ENCODE peak calls at places on chromosome 6, in seven cellular contexts. W is SK-N-SH; B is HS-27A; E is LHCN-M2; L is AG20443; N is effector CD4-positive, alpha-beta T cell; K is Karpas-422. A is an unnamed sample.

GRCh38 chr6:44494011-44494501 is 106.5 kb downstream of the CDC5L start:
- DNase-seq in W (no peak), B (peak), E (peak), L (peak), N (no peak), K (no peak), A (no peak)

GRCh38 chr6:148407372-148407771 is 64.7 kb downstream of the SASH1 start:
- DNase-seq in W (no peak), B (peak), E (peak), L (peak), N (no peak), K (no peak), A (no peak)

GRCh38 chr6:128672023-128672422 is 151.6 kb upstream of the PTPRK start:
- DNase-seq in W (peak), B (no peak), E (no peak), L (no peak), N (no peak), K (no peak), A (no peak)

GRCh38 chr6:18595774-18596528 is 208.8 kb downstream of the RNF144B start:
- DNase-seq in W (peak), B (peak), E (peak), L (peak), N (peak), K (peak), A (peak)

GRCh38 chr6:158766621-158767435 is 52.3 kb downstream of the EZR start:
- DNase-seq in W (no peak), B (no peak), E (peak), L (no peak), N (no peak), K (no peak), A (no peak)

GRCh38 chr6:147750420-147750819 is 241.9 kb downstream of the SAMD5 start:
- DNase-seq in W (no peak), B (no peak), E (no peak), L (no peak), N (no peak), K (no peak), A (no peak)

GRCh38 chr6:44161997-44162338 is 3.3 kb downstream of the CAPN11 start:
- DNase-seq in W (no peak), B (no peak), E (peak), L (peak), N (no peak), K (peak), A (no peak)

GRCh38 chr6:25984265-25984664 is 21.7 kb downstream of the TRIM38 start:
- DNase-seq in W (no peak), B (no peak), E (no peak), L (no peak), N (no peak), K (no peak), A (no peak)

GRCh38 chr6:28357036-28357435 is 7.3 kb downstream of the ZKSCAN3 start:
- DNase-seq in W (no peak), B (no peak), E (no peak), L (no peak), N (no peak), K (no peak), A (no peak)

GRCh38 chr6:30074331-30075093 is 1.1 kb downstream of the RNF39 start:
- DNase-seq in W (peak), B (no peak), E (no peak), L (peak), N (no peak), K (no peak), A (no peak)

GRCh38 chr6:157613011-157613522 is 210.0 kb upstream of the SNX9 start:
- DNase-seq in W (no peak), B (peak), E (peak), L (peak), N (no peak), K (no peak), A (no peak)

GRCh38 chr6:40543776-40544175 is 43.4 kb downstream of the LRFN2 start:
- DNase-seq in W (no peak), B (no peak), E (no peak), L (no peak), N (no peak), K (no peak), A (no peak)

GRCh38 chr6:167494698-167495435 is 170.0 kb downstream of the TTLL2 start:
- DNase-seq in W (no peak), B (no peak), E (no peak), L (no peak), N (no peak), K (no peak), A (no peak)

GRCh38 chr6:114304304-114304887 is 38.4 kb downstream of the HS3ST5 start:
- DNase-seq in W (no peak), B (peak), E (peak), L (peak), N (no peak), K (peak), A (no peak)

GRCh38 chr6:110813813-110814487 is 1.3 kb downstream of the CDK19 start:
- DNase-seq in W (peak), B (peak), E (no peak), L (peak), N (peak), K (no peak), A (no peak)

GRCh38 chr6:124881898-124882579 is 80.2 kb upstream of the RNF217 start:
- DNase-seq in W (no peak), B (no peak), E (peak), L (peak), N (no peak), K (no peak), A (no peak)

GRCh38 chr6:161195418-161195817 is 78.4 kb downstream of the AGPAT4 start:
- DNase-seq in W (no peak), B (no peak), E (no peak), L (no peak), N (no peak), K (no peak), A (no peak)

GRCh38 chr6:10256113-10256690 is 158.7 kb downstream of the TFAP2A start:
- DNase-seq in W (peak), B (no peak), E (no peak), L (peak), N (no peak), K (peak), A (no peak)

GRCh38 chr6:80203283-80203682 is 96.8 kb downstream of the BCKDHB start:
- DNase-seq in W (no peak), B (no peak), E (no peak), L (no peak), N (no peak), K (peak), A (no peak)

GRCh38 chr6:151205971-151206600 is 33.7 kb upstream of the AKAP12 start:
- DNase-seq in W (no peak), B (no peak), E (no peak), L (peak), N (no peak), K (no peak), A (no peak)

GRCh38 chr6:5082487-5083306 is 2.4 kb upstream of the PPP1R3G start:
- DNase-seq in W (peak), B (peak), E (peak), L (peak), N (no peak), K (no peak), A (no peak)

GRCh38 chr6:129578315-129578714 is 131.7 kb downstream of the ARHGAP18 start:
- DNase-seq in W (no peak), B (no peak), E (no peak), L (no peak), N (no peak), K (no peak), A (no peak)

GRCh38 chr6:43268348-43268685 is 25.0 kb downstream of the TTBK1 start:
- DNase-seq in W (no peak), B (no peak), E (no peak), L (no peak), N (no peak), K (no peak), A (no peak)

GRCh38 chr6:79971195-79971594 is 23.8 kb upstream of the ELOVL4 start:
- DNase-seq in W (no peak), B (no peak), E (no peak), L (no peak), N (no peak), K (no peak), A (no peak)

GRCh38 chr6:27684264-27685211 is 211.6 kb upstream of the ZNF184 start:
- DNase-seq in W (peak), B (no peak), E (peak), L (peak), N (peak), K (peak), A (peak)

GRCh38 chr6:13234130-13234529 is 94.2 kb downstream of the TBC1D7 start:
- DNase-seq in W (no peak), B (no peak), E (no peak), L (peak), N (no peak), K (no peak), A (no peak)

GRCh38 chr6:8973395-8973794 is 538.0 kb upstream of the SLC35B3 start:
- DNase-seq in W (no peak), B (no peak), E (no peak), L (no peak), N (no peak), K (no peak), A (no peak)

GRCh38 chr6:17633465-17634188 is 33.5 kb downstream of the FAM8A1 start:
- DNase-seq in W (no peak), B (no peak), E (no peak), L (no peak), N (no peak), K (no peak), A (no peak)

GRCh38 chr6:140486468-140487361 is 1112.3 kb upstream of the CITED2 start:
- DNase-seq in W (no peak), B (no peak), E (no peak), L (peak), N (no peak), K (no peak), A (no peak)

GRCh38 chr6:139336488-139336887 is 38.0 kb downstream of the CITED2 start:
- DNase-seq in W (no peak), B (no peak), E (no peak), L (no peak), N (no peak), K (peak), A (no peak)

GRCh38 chr6:98835149-98836024 is 1.0 kb downstream of the POU3F2 start:
- DNase-seq in W (peak), B (no peak), E (no peak), L (no peak), N (no peak), K (no peak), A (no peak)